ENCODE peak calls at places on chromosomes 11 and 22, in eight cellular contexts. U is astrocyte of the hippocampus, C is HTR-8/SVneo, M is NCI-H460, Q is NCI-H748 treated with DMSO at 0.1 percent for 48 hours, T is HT1080, J is GM20000, G is T1000. R is an unnamed sample.

GRCh38 chr11:11534981-11535380 is 86.8 kb downstream of the GALNT18 start:
- DNase-seq in U (peak; percentile 55), C (no peak), M (no peak), Q (no peak), T (no peak), J (no peak), G (no peak), R (no peak)

GRCh38 chr11:77183421-77183984 is 55.5 kb downstream of the MYO7A start:
- DNase-seq in U (peak; percentile 35), C (no peak), M (no peak), Q (no peak), T (no peak), J (no peak), G (no peak), R (no peak)

GRCh38 chr22:30340911-30341685 is 14.4 kb upstream of the TBC1D10A start:
- DNase-seq in U (no peak), C (no peak), M (no peak), Q (no peak), T (no peak), J (no peak), G (no peak), R (peak; percentile 58)

GRCh38 chr11:10743354-10744035 is 7.6 kb upstream of the CTR9 start:
- DNase-seq in U (no peak), C (no peak), M (no peak), Q (no peak), T (no peak), J (no peak), G (no peak), R (no peak)

GRCh38 chr22:20015971-20016733 is 471 bp downstream of the ARVCF start:
- DNase-seq in U (peak; percentile 42), C (no peak), M (no peak), Q (no peak), T (peak; percentile 13), J (peak; percentile 56), G (no peak), R (peak; percentile 57)

GRCh38 chr11:122746050-122746478 is 90.5 kb downstream of the UBASH3B start:
- DNase-seq in U (no peak), C (no peak), M (no peak), Q (no peak), T (no peak), J (peak; percentile 76), G (no peak), R (no peak)

GRCh38 chr11:61854966-61855714 is 27.0 kb downstream of the FADS2 start:
- DNase-seq in U (no peak), C (no peak), M (no peak), Q (no peak), T (no peak), J (no peak), G (no peak), R (no peak)

GRCh38 chr22:25165785-25166184 is 33.9 kb upstream of the CRYBB3 start:
- DNase-seq in U (no peak), C (no peak), M (no peak), Q (no peak), T (no peak), J (no peak), G (no peak), R (no peak)

GRCh38 chr11:123740787-123741158 is 687 bp downstream of the ZNF202 start:
- DNase-seq in U (peak; percentile 22), C (no peak), M (no peak), Q (no peak), T (no peak), J (peak; percentile 23), G (no peak), R (peak; percentile 7)

GRCh38 chr11:72583177-72583553 is 91.1 kb downstream of the PDE2A start:
- DNase-seq in U (no peak), C (no peak), M (no peak), Q (no peak), T (no peak), J (no peak), G (no peak), R (peak; percentile 5)

GRCh38 chr11:121964591-121964990 is 151.4 kb downstream of the BLID start:
- DNase-seq in U (peak; percentile 15), C (peak; percentile 62), M (no peak), Q (no peak), T (peak; percentile 51), J (no peak), G (no peak), R (no peak)

GRCh38 chr11:107929611-107930200 is 1.5 kb downstream of the RAB39A start:
- DNase-seq in U (peak; percentile 49), C (no peak), M (no peak), Q (no peak), T (no peak), J (no peak), G (no peak), R (peak; percentile 20)

GRCh38 chr22:39534092-39534506 is 1.6 kb upstream of the RPS19BP1 start:
- DNase-seq in U (no peak), C (no peak), M (no peak), Q (no peak), T (no peak), J (no peak), G (no peak), R (no peak)

GRCh38 chr11:75265851-75266531 is 25.4 kb downstream of the TPBGL start:
- DNase-seq in U (no peak), C (no peak), M (no peak), Q (no peak), T (peak; percentile 25), J (no peak), G (no peak), R (no peak)

GRCh38 chr11:68979931-68980775 is 633 bp downstream of the MRGPRD start:
- DNase-seq in U (no peak), C (no peak), M (no peak), Q (no peak), T (no peak), J (no peak), G (no peak), R (no peak)

GRCh38 chr11:9091044-9091936 is at the start of gene SCUBE2:
- DNase-seq in U (peak; percentile 49), C (peak; percentile 34), M (no peak), Q (no peak), T (no peak), J (peak; percentile 72), G (no peak), R (no peak)

GRCh38 chr11:77467233-77467632 is 6.7 kb downstream of the PAK1 start:
- DNase-seq in U (no peak), C (no peak), M (no peak), Q (no peak), T (peak; percentile 32), J (no peak), G (no peak), R (no peak)

GRCh38 chr11:118622376-118623290 is 15.2 kb downstream of the PHLDB1 start:
- DNase-seq in U (peak; percentile 90), C (peak; percentile 75), M (no peak), Q (no peak), T (peak; percentile 85), J (no peak), G (peak; percentile 28), R (peak; percentile 39)

GRCh38 chr11:42976636-42977217 is 335.1 kb upstream of the API5 start:
- DNase-seq in U (no peak), C (no peak), M (no peak), Q (no peak), T (no peak), J (no peak), G (no peak), R (no peak)

GRCh38 chr11:120500414-120500936 is 11.1 kb upstream of the GRIK4 start:
- DNase-seq in U (no peak), C (no peak), M (no peak), Q (no peak), T (no peak), J (no peak), G (no peak), R (peak; percentile 9)

GRCh38 chr11:100562102-100562501 is 125.0 kb upstream of the ARHGAP42 start:
- DNase-seq in U (peak; percentile 92), C (peak; percentile 69), M (no peak), Q (no peak), T (peak; percentile 73), J (no peak), G (peak; percentile 14), R (peak; percentile 19)

R was measured in body of pancreas.